ENCODE peak calls at places on chromosome 6, in ten cellular contexts. One of them, this sample, is unnamed.

GRCh38 chr6:164106345-164106769 is 691.8 kb downstream of the QKI start:
- DNase-seq in Peyer's patch: no peak
- DNase-seq in effector CD4-positive, alpha-beta T cell: no peak
- DNase-seq in hippocampal formation: no peak
- DNase-seq in ovary: no peak
- DNase-seq in ACHN: peak
- DNase-seq in adipocyte: peak
- DNase-seq in tibial artery: no peak
- DNase-seq in HTR-8/SVneo: peak
- DNase-seq in BJ: no peak
- DNase-seq in this sample: no peak

GRCh38 chr6:17311595-17312311 is 30.6 kb downstream of the RBM24 start:
- DNase-seq in Peyer's patch: no peak
- DNase-seq in effector CD4-positive, alpha-beta T cell: no peak
- DNase-seq in hippocampal formation: no peak
- DNase-seq in ovary: no peak
- DNase-seq in ACHN: no peak
- DNase-seq in adipocyte: no peak
- DNase-seq in tibial artery: no peak
- DNase-seq in HTR-8/SVneo: no peak
- DNase-seq in BJ: no peak
- DNase-seq in this sample: no peak

GRCh38 chr6:14811760-14812428 is 434.0 kb upstream of the JARID2 start:
- DNase-seq in Peyer's patch: no peak
- DNase-seq in effector CD4-positive, alpha-beta T cell: no peak
- DNase-seq in hippocampal formation: no peak
- DNase-seq in ovary: no peak
- DNase-seq in ACHN: no peak
- DNase-seq in adipocyte: no peak
- DNase-seq in tibial artery: no peak
- DNase-seq in HTR-8/SVneo: no peak
- DNase-seq in BJ: no peak
- DNase-seq in this sample: no peak

GRCh38 chr6:35765739-35766138 is 10.7 kb upstream of the CLPSL2 start:
- DNase-seq in Peyer's patch: no peak
- DNase-seq in effector CD4-positive, alpha-beta T cell: no peak
- DNase-seq in hippocampal formation: no peak
- DNase-seq in ovary: no peak
- DNase-seq in ACHN: no peak
- DNase-seq in adipocyte: no peak
- DNase-seq in tibial artery: no peak
- DNase-seq in HTR-8/SVneo: no peak
- DNase-seq in BJ: no peak
- DNase-seq in this sample: no peak

GRCh38 chr6:89695667-89696066 is 57.1 kb upstream of the LYRM2 start:
- DNase-seq in Peyer's patch: no peak
- DNase-seq in effector CD4-positive, alpha-beta T cell: no peak
- DNase-seq in hippocampal formation: no peak
- DNase-seq in ovary: no peak
- DNase-seq in ACHN: no peak
- DNase-seq in adipocyte: no peak
- DNase-seq in tibial artery: no peak
- DNase-seq in HTR-8/SVneo: no peak
- DNase-seq in BJ: no peak
- DNase-seq in this sample: no peak

GRCh38 chr6:167350731-167351655 is 26.1 kb downstream of the TTLL2 start:
- DNase-seq in Peyer's patch: peak
- DNase-seq in effector CD4-positive, alpha-beta T cell: peak
- DNase-seq in hippocampal formation: peak
- DNase-seq in ovary: peak
- DNase-seq in ACHN: peak
- DNase-seq in adipocyte: no peak
- DNase-seq in tibial artery: no peak
- DNase-seq in HTR-8/SVneo: peak
- DNase-seq in BJ: no peak
- DNase-seq in this sample: peak

GRCh38 chr6:37624121-37624520 is 73.6 kb downstream of the MDGA1 start:
- DNase-seq in Peyer's patch: no peak
- DNase-seq in effector CD4-positive, alpha-beta T cell: no peak
- DNase-seq in hippocampal formation: no peak
- DNase-seq in ovary: no peak
- DNase-seq in ACHN: no peak
- DNase-seq in adipocyte: no peak
- DNase-seq in tibial artery: no peak
- DNase-seq in HTR-8/SVneo: no peak
- DNase-seq in BJ: no peak
- DNase-seq in this sample: no peak

GRCh38 chr6:36936824-36937223 is 17.7 kb upstream of the PI16 start:
- DNase-seq in Peyer's patch: no peak
- DNase-seq in effector CD4-positive, alpha-beta T cell: no peak
- DNase-seq in hippocampal formation: no peak
- DNase-seq in ovary: no peak
- DNase-seq in ACHN: no peak
- DNase-seq in adipocyte: no peak
- DNase-seq in tibial artery: no peak
- DNase-seq in HTR-8/SVneo: no peak
- DNase-seq in BJ: no peak
- DNase-seq in this sample: no peak

GRCh38 chr6:3381233-3382065 is 75.4 kb downstream of the SLC22A23 start:
- DNase-seq in Peyer's patch: no peak
- DNase-seq in effector CD4-positive, alpha-beta T cell: no peak
- DNase-seq in hippocampal formation: peak
- DNase-seq in ovary: no peak
- DNase-seq in ACHN: no peak
- DNase-seq in adipocyte: no peak
- DNase-seq in tibial artery: peak
- DNase-seq in HTR-8/SVneo: no peak
- DNase-seq in BJ: no peak
- DNase-seq in this sample: no peak

GRCh38 chr6:127457444-127458064 is 1.6 kb downstream of the KIAA0408 start:
- DNase-seq in Peyer's patch: no peak
- DNase-seq in effector CD4-positive, alpha-beta T cell: no peak
- DNase-seq in hippocampal formation: peak
- DNase-seq in ovary: no peak
- DNase-seq in ACHN: no peak
- DNase-seq in adipocyte: peak
- DNase-seq in tibial artery: no peak
- DNase-seq in HTR-8/SVneo: no peak
- DNase-seq in BJ: peak
- DNase-seq in this sample: no peak

GRCh38 chr6:125325586-125325985 is 23.8 kb upstream of the HDDC2 start:
- DNase-seq in Peyer's patch: no peak
- DNase-seq in effector CD4-positive, alpha-beta T cell: no peak
- DNase-seq in hippocampal formation: no peak
- DNase-seq in ovary: no peak
- DNase-seq in ACHN: no peak
- DNase-seq in adipocyte: no peak
- DNase-seq in tibial artery: no peak
- DNase-seq in HTR-8/SVneo: no peak
- DNase-seq in BJ: no peak
- DNase-seq in this sample: no peak

GRCh38 chr6:90458353-90459224 is 128.3 kb downstream of the MAP3K7 start:
- DNase-seq in Peyer's patch: peak
- DNase-seq in effector CD4-positive, alpha-beta T cell: peak
- DNase-seq in hippocampal formation: no peak
- DNase-seq in ovary: no peak
- DNase-seq in ACHN: no peak
- DNase-seq in adipocyte: no peak
- DNase-seq in tibial artery: no peak
- DNase-seq in HTR-8/SVneo: no peak
- DNase-seq in BJ: no peak
- DNase-seq in this sample: no peak

GRCh38 chr6:170291271-170292110 is 613 bp upstream of the DLL1 start:
- DNase-seq in Peyer's patch: peak
- DNase-seq in effector CD4-positive, alpha-beta T cell: no peak
- DNase-seq in hippocampal formation: peak
- DNase-seq in ovary: peak
- DNase-seq in ACHN: peak
- DNase-seq in adipocyte: peak
- DNase-seq in tibial artery: peak
- DNase-seq in HTR-8/SVneo: no peak
- DNase-seq in BJ: no peak
- DNase-seq in this sample: peak

GRCh38 chr6:165231581-165232276 is 77.7 kb downstream of the C6orf118 start:
- DNase-seq in Peyer's patch: no peak
- DNase-seq in effector CD4-positive, alpha-beta T cell: no peak
- DNase-seq in hippocampal formation: peak
- DNase-seq in ovary: no peak
- DNase-seq in ACHN: peak
- DNase-seq in adipocyte: no peak
- DNase-seq in tibial artery: no peak
- DNase-seq in HTR-8/SVneo: peak
- DNase-seq in BJ: no peak
- DNase-seq in this sample: no peak

GRCh38 chr6:88184921-88185320 is 18.8 kb upstream of the CNR1 start:
- DNase-seq in Peyer's patch: no peak
- DNase-seq in effector CD4-positive, alpha-beta T cell: no peak
- DNase-seq in hippocampal formation: no peak
- DNase-seq in ovary: no peak
- DNase-seq in ACHN: no peak
- DNase-seq in adipocyte: no peak
- DNase-seq in tibial artery: no peak
- DNase-seq in HTR-8/SVneo: no peak
- DNase-seq in BJ: no peak
- DNase-seq in this sample: no peak

GRCh38 chr6:64012351-64013060 is 376.9 kb downstream of the PHF3 start:
- DNase-seq in Peyer's patch: no peak
- DNase-seq in effector CD4-positive, alpha-beta T cell: no peak
- DNase-seq in hippocampal formation: peak
- DNase-seq in ovary: no peak
- DNase-seq in ACHN: peak
- DNase-seq in adipocyte: peak
- DNase-seq in tibial artery: no peak
- DNase-seq in HTR-8/SVneo: peak
- DNase-seq in BJ: no peak
- DNase-seq in this sample: no peak

GRCh38 chr6:105780146-105780860 is 305.8 kb upstream of the PRDM1 start:
- DNase-seq in Peyer's patch: no peak
- DNase-seq in effector CD4-positive, alpha-beta T cell: no peak
- DNase-seq in hippocampal formation: no peak
- DNase-seq in ovary: no peak
- DNase-seq in ACHN: no peak
- DNase-seq in adipocyte: no peak
- DNase-seq in tibial artery: no peak
- DNase-seq in HTR-8/SVneo: no peak
- DNase-seq in BJ: no peak
- DNase-seq in this sample: no peak

GRCh38 chr6:143139239-143139784 is 78.6 kb downstream of the AIG1 start:
- DNase-seq in Peyer's patch: no peak
- DNase-seq in effector CD4-positive, alpha-beta T cell: no peak
- DNase-seq in hippocampal formation: no peak
- DNase-seq in ovary: no peak
- DNase-seq in ACHN: no peak
- DNase-seq in adipocyte: peak
- DNase-seq in tibial artery: no peak
- DNase-seq in HTR-8/SVneo: no peak
- DNase-seq in BJ: no peak
- DNase-seq in this sample: no peak

GRCh38 chr6:30560930-30561329 is 3.8 kb downstream of the PRR3 start:
- DNase-seq in Peyer's patch: no peak
- DNase-seq in effector CD4-positive, alpha-beta T cell: no peak
- DNase-seq in hippocampal formation: no peak
- DNase-seq in ovary: no peak
- DNase-seq in ACHN: no peak
- DNase-seq in adipocyte: no peak
- DNase-seq in tibial artery: no peak
- DNase-seq in HTR-8/SVneo: no peak
- DNase-seq in BJ: no peak
- DNase-seq in this sample: no peak

GRCh38 chr6:90144396-90144795 is 152.2 kb downstream of the BACH2 start:
- DNase-seq in Peyer's patch: no peak
- DNase-seq in effector CD4-positive, alpha-beta T cell: no peak
- DNase-seq in hippocampal formation: no peak
- DNase-seq in ovary: no peak
- DNase-seq in ACHN: no peak
- DNase-seq in adipocyte: no peak
- DNase-seq in tibial artery: no peak
- DNase-seq in HTR-8/SVneo: no peak
- DNase-seq in BJ: no peak
- DNase-seq in this sample: no peak

GRCh38 chr6:41132254-41132653 is 21.9 kb downstream of the TREML1 start:
- DNase-seq in Peyer's patch: no peak
- DNase-seq in effector CD4-positive, alpha-beta T cell: no peak
- DNase-seq in hippocampal formation: no peak
- DNase-seq in ovary: no peak
- DNase-seq in ACHN: no peak
- DNase-seq in adipocyte: no peak
- DNase-seq in tibial artery: no peak
- DNase-seq in HTR-8/SVneo: no peak
- DNase-seq in BJ: no peak
- DNase-seq in this sample: no peak

GRCh38 chr6:118283759-118284158 is 264.3 kb upstream of the PLN start:
- DNase-seq in Peyer's patch: no peak
- DNase-seq in effector CD4-positive, alpha-beta T cell: peak
- DNase-seq in hippocampal formation: no peak
- DNase-seq in ovary: peak
- DNase-seq in ACHN: peak
- DNase-seq in adipocyte: peak
- DNase-seq in tibial artery: no peak
- DNase-seq in HTR-8/SVneo: peak
- DNase-seq in BJ: peak
- DNase-seq in this sample: no peak

GRCh38 chr6:45522486-45522885 is 144.8 kb upstream of the SUPT3H start:
- DNase-seq in Peyer's patch: no peak
- DNase-seq in effector CD4-positive, alpha-beta T cell: no peak
- DNase-seq in hippocampal formation: no peak
- DNase-seq in ovary: no peak
- DNase-seq in ACHN: no peak
- DNase-seq in adipocyte: no peak
- DNase-seq in tibial artery: no peak
- DNase-seq in HTR-8/SVneo: no peak
- DNase-seq in BJ: no peak
- DNase-seq in this sample: no peak

GRCh38 chr6:2480267-2480966 is 235.0 kb upstream of the GMDS start:
- DNase-seq in Peyer's patch: no peak
- DNase-seq in effector CD4-positive, alpha-beta T cell: no peak
- DNase-seq in hippocampal formation: peak
- DNase-seq in ovary: no peak
- DNase-seq in ACHN: no peak
- DNase-seq in adipocyte: no peak
- DNase-seq in tibial artery: no peak
- DNase-seq in HTR-8/SVneo: no peak
- DNase-seq in BJ: no peak
- DNase-seq in this sample: no peak

GRCh38 chr6:26155066-26155925 is 68.1 kb downstream of the HFE start:
- DNase-seq in Peyer's patch: peak
- DNase-seq in effector CD4-positive, alpha-beta T cell: no peak
- DNase-seq in hippocampal formation: no peak
- DNase-seq in ovary: peak
- DNase-seq in ACHN: peak
- DNase-seq in adipocyte: peak
- DNase-seq in tibial artery: no peak
- DNase-seq in HTR-8/SVneo: no peak
- DNase-seq in BJ: no peak
- DNase-seq in this sample: no peak